ENCODE peak calls at places on chromosomes 13 and 19, in six cellular contexts. G is body of pancreas; M is non-pigmented ciliary epithelial cell; E is activated CD4-positive, alpha-beta T cell treated with anti-CD3 and anti-CD28 coated beads for 48 hours; D is iPS DF 19.7; P is PC-9. W is an unnamed sample.

GRCh38 chr13:30847697-30848307 is 58.3 kb upstream of the MEDAG start:
- DNase-seq in M (peak), E (peak), D (no peak), G (no peak), P (no peak), W (no peak)

GRCh38 chr19:19098084-19098702 is 34.4 kb downstream of the SLC25A42 start:
- DNase-seq in M (no peak), D (no peak), G (no peak), E (no peak), P (peak), W (no peak)

GRCh38 chr19:2337329-2337707 is 8.8 kb downstream of the SPPL2B start:
- DNase-seq in P (no peak), M (peak), D (no peak), G (peak), E (peak), W (no peak)

GRCh38 chr13:93169980-93170379 is 56.6 kb upstream of the GPC6 start:
- DNase-seq in E (peak), G (no peak), P (peak), D (no peak), M (peak), W (no peak)

GRCh38 chr19:1062387-1063029 is 4.5 kb upstream of the ARHGAP45 start:
- DNase-seq in D (no peak), P (no peak), M (no peak), G (no peak), E (no peak), W (no peak)

GRCh38 chr13:87669379-87669978 is 1.7 kb upstream of the SLITRK5 start:
- DNase-seq in M (no peak), P (peak), G (no peak), D (no peak), E (no peak), W (no peak)

GRCh38 chr13:108220042-108220441 is 1.9 kb downstream of the ABHD13 start:
- DNase-seq in D (no peak), G (peak), P (peak), M (no peak), E (no peak), W (no peak)

GRCh38 chr19:31334101-31334848 is 15.0 kb downstream of the TSHZ3 start:
- DNase-seq in E (no peak), P (no peak), D (no peak), G (no peak), M (peak), W (no peak)

GRCh38 chr13:113759525-113760137 is 605 bp downstream of the TMEM255B start:
- DNase-seq in M (no peak), P (no peak), E (no peak), D (no peak), G (peak), W (no peak)

GRCh38 chr13:29749401-29750177 is 100.8 kb downstream of the UBL3 start:
- DNase-seq in G (no peak), M (no peak), P (no peak), D (no peak), E (no peak), W (no peak)

GRCh38 chr19:19171821-19172532 is 1.9 kb upstream of the MEF2B start:
- DNase-seq in G (no peak), D (no peak), E (no peak), P (no peak), M (peak), W (no peak)

GRCh38 chr19:9070066-9070465 is 16.8 kb upstream of the OR1M1 start:
- DNase-seq in G (no peak), E (no peak), P (peak), M (no peak), D (peak), W (no peak)

GRCh38 chr13:24351423-24351822 is 42.0 kb downstream of the C1QTNF9 start:
- DNase-seq in E (no peak), D (no peak), P (no peak), G (no peak), M (no peak), W (peak)

GRCh38 chr19:493391-494170 is 2.7 kb upstream of the MADCAM1 start:
- DNase-seq in E (no peak), M (no peak), G (no peak), P (no peak), D (no peak), W (no peak)

GRCh38 chr19:51158474-51159129 is 16.5 kb downstream of the SIGLEC7 start:
- DNase-seq in P (no peak), E (peak), D (peak), G (peak), M (no peak), W (no peak)

GRCh38 chr13:25708268-25708667 is 336.5 kb downstream of the ATP8A2 start:
- DNase-seq in G (no peak), E (no peak), M (no peak), D (no peak), P (no peak), W (no peak)

GRCh38 chr13:99902657-99903056 is 68.9 kb downstream of the ZIC5 start:
- DNase-seq in G (no peak), E (no peak), M (no peak), P (no peak), D (no peak), W (no peak)

GRCh38 chr13:57925250-57925649 is 293.7 kb downstream of the PCDH17 start:
- DNase-seq in M (no peak), P (no peak), G (no peak), E (no peak), D (no peak), W (no peak)

GRCh38 chr19:54436031-54436523 is 12.9 kb upstream of the LENG8 start:
- DNase-seq in M (no peak), E (no peak), P (no peak), G (no peak), D (no peak), W (no peak)

GRCh38 chr19:51799311-51799997 is 4.5 kb downstream of the FPR3 start:
- DNase-seq in M (peak), G (peak), P (peak), E (no peak), D (no peak), W (peak)

GRCh38 chr19:47253467-47253881 is 2.9 kb upstream of the CCDC9 start:
- DNase-seq in P (peak), D (no peak), G (no peak), M (peak), E (no peak), W (no peak)

GRCh38 chr13:37443538-37443937 is 155.0 kb downstream of the POSTN start:
- DNase-seq in M (peak), P (no peak), D (no peak), G (no peak), E (no peak), W (no peak)

GRCh38 chr13:98922306-98922705 is 55.6 kb downstream of the DOCK9 start:
- DNase-seq in E (no peak), G (no peak), M (no peak), P (no peak), D (no peak), W (no peak)

GRCh38 chr19:19514881-19515763 is at the start of gene TSSK6:
- DNase-seq in G (no peak), D (no peak), P (peak), M (no peak), E (no peak), W (no peak)

GRCh38 chr19:33888665-33889064 is 92.0 kb downstream of the KCTD15 start:
- DNase-seq in M (no peak), G (no peak), E (no peak), D (no peak), P (no peak), W (no peak)

GRCh38 chr19:55285225-55285890 is 1.6 kb downstream of the BRSK1 start:
- DNase-seq in P (no peak), D (no peak), E (no peak), G (no peak), M (no peak), W (no peak)

GRCh38 chr13:27182844-27183497 is 11.4 kb upstream of the USP12 start:
- DNase-seq in P (peak), G (peak), D (no peak), E (no peak), M (no peak), W (peak)

GRCh38 chr13:28704282-28704681 is 14.5 kb downstream of the SLC46A3 start:
- DNase-seq in P (no peak), G (no peak), M (no peak), D (no peak), E (no peak), W (no peak)

GRCh38 chr19:48344892-48345291 is 18.8 kb downstream of the TMEM143 start:
- DNase-seq in G (no peak), E (no peak), M (no peak), P (no peak), D (no peak), W (no peak)

GRCh38 chr13:56907766-56908165 is 233.0 kb upstream of the PRR20A start:
- DNase-seq in E (no peak), G (no peak), D (no peak), M (no peak), P (no peak), W (no peak)

GRCh38 chr19:4841366-4841704 is 9.8 kb upstream of the TICAM1 start:
- DNase-seq in P (no peak), M (no peak), E (no peak), G (no peak), D (no peak), W (no peak)

GRCh38 chr19:5386841-5387240 is 46.2 kb upstream of the PTPRS start:
- DNase-seq in M (no peak), D (no peak), P (no peak), E (no peak), G (no peak), W (no peak)

GRCh38 chr13:32019612-32020233 is 11.9 kb upstream of the FRY start:
- DNase-seq in E (peak), M (peak), G (peak), D (peak), P (no peak), W (no peak)

GRCh38 chr19:28607066-28607583 is 605.8 kb downstream of the UQCRFS1 start:
- DNase-seq in P (no peak), D (no peak), E (no peak), M (no peak), G (no peak), W (peak)

W was measured in esophagus muscularis mucosa.